ENCODE peak calls at places on chromosomes 6 and 20, in six cellular contexts. E, G, Z, V, P and H are unnamed samples.

GRCh38 chr6:134177753-134178229 is 125.4 kb upstream of the SLC2A12 start:
- DNase-seq in P (no peak), G (no peak), E (peak), Z (no peak), V (no peak), H (no peak)

GRCh38 chr6:96675617-96676016 is 112.7 kb downstream of the FHL5 start:
- DNase-seq in G (no peak), P (no peak), Z (no peak), E (no peak), V (no peak), H (no peak)

GRCh38 chr20:63733579-63734081 is 2.8 kb upstream of the LIME1 start:
- DNase-seq in E (no peak), V (no peak), Z (no peak), P (no peak), G (no peak), H (no peak)

GRCh38 chr20:47493954-47494293 is 7.8 kb upstream of the NCOA3 start:
- DNase-seq in V (no peak), Z (no peak), G (no peak), P (no peak), E (no peak), H (no peak)

GRCh38 chr20:5714261-5715041 is 35.8 kb upstream of the SHLD1 start:
- DNase-seq in P (no peak), E (no peak), G (no peak), Z (peak), V (peak), H (peak)

GRCh38 chr6:98525860-98526259 is 308.5 kb upstream of the POU3F2 start:
- DNase-seq in P (no peak), V (no peak), E (no peak), Z (no peak), G (no peak), H (no peak)

GRCh38 chr20:56403465-56403864 is 8.6 kb upstream of the CASS4 start:
- DNase-seq in E (no peak), V (no peak), G (no peak), P (no peak), Z (no peak), H (no peak)

GRCh38 chr20:953742-954141 is 37.6 kb upstream of the ANGPT4 start:
- DNase-seq in V (no peak), P (no peak), E (peak), Z (no peak), G (no peak), H (no peak)

GRCh38 chr6:209432-210103 is 82.7 kb upstream of the DUSP22 start:
- DNase-seq in V (no peak), Z (no peak), E (no peak), G (no peak), P (no peak), H (no peak)

GRCh38 chr6:170066679-170067078 is 224.2 kb downstream of the DLL1 start:
- DNase-seq in P (peak), V (no peak), E (no peak), Z (peak), G (no peak), H (no peak)

GRCh38 chr6:22102671-22103070 is 194.2 kb downstream of the PRL start:
- DNase-seq in V (no peak), G (no peak), E (peak), Z (no peak), P (no peak), H (no peak)

GRCh38 chr6:12474167-12475140 is 184.3 kb downstream of the EDN1 start:
- DNase-seq in V (no peak), E (peak), P (no peak), Z (no peak), G (no peak), H (no peak)